ENCODE peak calls at places on chromosome 19, in eight cellular contexts. X is HFF-Myc; R is stimulated activated naive CD4-positive, alpha-beta T cell; T is stimulated activated CD8-positive, alpha-beta memory T cell treated with anti-CD3 and anti-CD28 coated beads, Interleukin-2, amount 100 ng/mL, for 1 hour; E is endothelial cell; K is T-helper 2 cell; V is naive thymus-derived CD4-positive, alpha-beta T cell; M is CD4-positive, alpha-beta memory T cell. J is an unnamed sample.

GRCh38 chr19:58572818-58573657 is at the start of gene MZF1:
- DNase-seq in X (peak), R (no peak), T (peak), E (peak), K (peak), V (peak), M (peak), J (no peak)

GRCh38 chr19:2315818-2316353 is 7.9 kb upstream of the LINGO3 start:
- DNase-seq in X (no peak), R (no peak), T (no peak), E (peak), K (no peak), V (no peak), M (no peak), J (no peak)

GRCh38 chr19:33558846-33559245 is 37.3 kb upstream of the PEPD start:
- DNase-seq in X (no peak), R (no peak), T (no peak), E (no peak), K (no peak), V (no peak), M (no peak), J (no peak)

GRCh38 chr19:30227661-30228112 is 144.5 kb upstream of the ZNF536 start:
- DNase-seq in X (no peak), R (no peak), T (no peak), E (peak), K (peak), V (no peak), M (peak), J (peak)

GRCh38 chr19:39335168-39335567 is 675 bp downstream of the GMFG start:
- DNase-seq in X (no peak), R (no peak), T (no peak), E (no peak), K (no peak), V (no peak), M (no peak), J (no peak)

GRCh38 chr19:29162694-29163093 is 50.3 kb downstream of the UQCRFS1 start:
- DNase-seq in X (no peak), R (no peak), T (no peak), E (no peak), K (no peak), V (no peak), M (no peak), J (no peak)

GRCh38 chr19:2462635-2463421 is 6.1 kb upstream of the LMNB2 start:
- DNase-seq in X (peak), R (no peak), T (no peak), E (peak), K (no peak), V (no peak), M (no peak), J (peak)

GRCh38 chr19:14012378-14012915 is 6.3 kb upstream of the RFX1 start:
- DNase-seq in X (no peak), R (no peak), T (no peak), E (no peak), K (no peak), V (no peak), M (no peak), J (no peak)

GRCh38 chr19:28397311-28397710 is 815.6 kb downstream of the UQCRFS1 start:
- DNase-seq in X (no peak), R (no peak), T (no peak), E (no peak), K (no peak), V (no peak), M (no peak), J (no peak)

GRCh38 chr19:50148528-50148927 is 14.6 kb downstream of the IZUMO2 start:
- DNase-seq in X (no peak), R (no peak), T (no peak), E (no peak), K (no peak), V (no peak), M (no peak), J (no peak)

GRCh38 chr19:31974941-31975340 is 370.5 kb upstream of the ZNF507 start:
- DNase-seq in X (no peak), R (no peak), T (no peak), E (no peak), K (no peak), V (no peak), M (no peak), J (no peak)

GRCh38 chr19:925087-925911 is 536 bp upstream of the ARID3A start:
- DNase-seq in X (peak), R (peak), T (peak), E (peak), K (peak), V (peak), M (peak), J (peak)

GRCh38 chr19:7681336-7682174 is 922 bp downstream of the TRAPPC5 start:
- DNase-seq in X (peak), R (peak), T (peak), E (peak), K (peak), V (peak), M (peak), J (peak)

GRCh38 chr19:3369337-3370213 is 3.2 kb downstream of the NFIC start:
- DNase-seq in X (no peak), R (no peak), T (no peak), E (no peak), K (no peak), V (no peak), M (no peak), J (no peak)

GRCh38 chr19:48552406-48553322 is 692 bp downstream of the SULT2B1 start:
- DNase-seq in X (no peak), R (no peak), T (no peak), E (no peak), K (no peak), V (no peak), M (no peak), J (no peak)

GRCh38 chr19:49811328-49811727 is 1.8 kb downstream of the FUZ start:
- DNase-seq in X (no peak), R (no peak), T (no peak), E (no peak), K (no peak), V (no peak), M (no peak), J (no peak)

GRCh38 chr19:50703915-50704548 is 15.6 kb downstream of the SHANK1 start:
- DNase-seq in X (no peak), R (no peak), T (no peak), E (no peak), K (no peak), V (no peak), M (no peak), J (no peak)

GRCh38 chr19:46724468-46724867 is 7.6 kb upstream of the PRKD2 start:
- DNase-seq in X (no peak), R (no peak), T (no peak), E (no peak), K (no peak), V (no peak), M (no peak), J (no peak)

GRCh38 chr19:23287620-23288019 is 37.4 kb upstream of the ZNF724 start:
- DNase-seq in X (no peak), R (no peak), T (no peak), E (no peak), K (no peak), V (no peak), M (no peak), J (no peak)

GRCh38 chr19:18470153-18470552 is 32.2 kb upstream of the ISYNA1 start:
- DNase-seq in X (no peak), R (no peak), T (no peak), E (peak), K (no peak), V (no peak), M (no peak), J (no peak)

GRCh38 chr19:4713384-4713951 is 10.2 kb downstream of the DPP9 start:
- DNase-seq in X (peak), R (no peak), T (no peak), E (no peak), K (no peak), V (no peak), M (no peak), J (no peak)

GRCh38 chr19:11848200-11848593 is 329 bp upstream of the ZNF439 start:
- DNase-seq in X (no peak), R (no peak), T (no peak), E (no peak), K (no peak), V (no peak), M (no peak), J (no peak)

GRCh38 chr19:2679439-2679838 is 23.1 kb downstream of the GNG7 start:
- DNase-seq in X (no peak), R (no peak), T (no peak), E (no peak), K (no peak), V (no peak), M (no peak), J (no peak)

GRCh38 chr19:15456871-15457700 is 7.3 kb downstream of the RASAL3 start:
- DNase-seq in X (no peak), R (no peak), T (no peak), E (no peak), K (no peak), V (no peak), M (no peak), J (peak)

GRCh38 chr19:55467236-55468053 is 2.9 kb upstream of the C19orf85 start:
- DNase-seq in X (no peak), R (peak), T (peak), E (peak), K (peak), V (no peak), M (peak), J (no peak)

GRCh38 chr19:53308339-53308811 is 25.2 kb upstream of the ZNF845 start:
- DNase-seq in X (no peak), R (no peak), T (no peak), E (peak), K (no peak), V (no peak), M (no peak), J (no peak)

GRCh38 chr19:6059396-6059947 is 50.8 kb downstream of the RFX2 start:
- DNase-seq in X (no peak), R (no peak), T (no peak), E (no peak), K (no peak), V (no peak), M (no peak), J (no peak)

GRCh38 chr19:38599722-38600121 is 18.0 kb downstream of the MAP4K1 start:
- DNase-seq in X (no peak), R (no peak), T (no peak), E (no peak), K (no peak), V (no peak), M (no peak), J (no peak)

GRCh38 chr19:43439183-43440063 is 24.7 kb downstream of the TEX101 start:
- DNase-seq in X (peak), R (peak), T (no peak), E (no peak), K (no peak), V (peak), M (peak), J (no peak)

GRCh38 chr19:18696023-18696422 is 12.5 kb downstream of the CRTC1 start:
- DNase-seq in X (no peak), R (no peak), T (no peak), E (no peak), K (no peak), V (no peak), M (no peak), J (no peak)

GRCh38 chr19:41987141-41987860 is 6.7 kb downstream of the ATP1A3 start:
- DNase-seq in X (no peak), R (no peak), T (no peak), E (no peak), K (no peak), V (no peak), M (no peak), J (no peak)